ENCODE peak calls at places on chromosomes 4 and X, in five cellular contexts. H is BE2C, Q is psoas muscle, I is mesothelial cell of epicardium, V is HFFc6. R is an unnamed sample.

GRCh38 chrX:153469811-153470410 is 465 bp downstream of the HAUS7 start:
- DNase-seq in V (peak), I (no peak), H (peak), Q (peak), R (peak)

GRCh38 chrX:12771445-12772069 is 19.7 kb upstream of the PRPS2 start:
- DNase-seq in H (peak), Q (peak), V (peak), I (no peak), R (peak)

GRCh38 chr4:77155631-77156345 is 1.2 kb upstream of the CCNG2 start:
- DNase-seq in Q (no peak), I (no peak), V (no peak), H (no peak), R (no peak)

GRCh38 chr4:107561481-107561880 is 158.6 kb downstream of the PAPSS1 start:
- DNase-seq in H (no peak), I (no peak), Q (no peak), V (no peak), R (no peak)

GRCh38 chr4:94304365-94304971 is 38.2 kb downstream of the HPGDS start:
- DNase-seq in V (no peak), Q (no peak), I (no peak), H (peak), R (no peak)

GRCh38 chrX:11214346-11215190 is 78.6 kb upstream of the AMELX start:
- DNase-seq in H (no peak), Q (peak), I (no peak), V (no peak), R (no peak)

GRCh38 chr4:81040175-81040659 is 9.7 kb downstream of the BMP3 start:
- DNase-seq in H (no peak), V (peak), Q (no peak), I (no peak), R (no peak)

GRCh38 chr4:56613101-56613862 is 67.8 kb downstream of the HOPX start:
- DNase-seq in H (no peak), I (no peak), V (peak), Q (no peak), R (no peak)

GRCh38 chr4:127249767-127250108 is 383.0 kb upstream of the INTU start:
- DNase-seq in I (no peak), H (no peak), V (no peak), Q (no peak), R (no peak)

GRCh38 chr4:105291920-105292319 is 145.2 kb downstream of the TET2 start:
- DNase-seq in V (no peak), Q (no peak), H (no peak), I (no peak), R (no peak)

GRCh38 chr4:37928421-37928820 is 31.8 kb upstream of the PTTG2 start:
- DNase-seq in Q (no peak), H (no peak), V (no peak), I (no peak), R (no peak)

GRCh38 chr4:155972098-155972497 is 18.4 kb upstream of the CTSO start:
- DNase-seq in V (peak), I (no peak), Q (no peak), H (no peak), R (no peak)
- TF ChIP-seq CTCF in V (peak), I (no peak), Q (peak), H (peak), R (no peak)

GRCh38 chrX:97026406-97026805 is 142.7 kb downstream of the RPA4 start:
- DNase-seq in Q (no peak), I (no peak), H (no peak), V (peak), R (no peak)
- TF ChIP-seq CTCF in Q (no peak), I (no peak), H (peak), V (peak), R (no peak)

GRCh38 chr4:173258866-173259265 is 75.3 kb downstream of the HMGB2 start:
- DNase-seq in V (no peak), H (peak), I (no peak), Q (no peak), R (no peak)

GRCh38 chr4:173257732-173258717 is 76.1 kb downstream of the HMGB2 start:
- DNase-seq in V (peak), H (peak), Q (peak), I (no peak), R (peak)

GRCh38 chr4:173259310-173259709 is 74.8 kb downstream of the HMGB2 start:
- DNase-seq in V (no peak), H (no peak), Q (no peak), I (no peak), R (no peak)

GRCh38 chr4:173262363-173262762 is 71.8 kb downstream of the HMGB2 start:
- DNase-seq in V (no peak), I (no peak), Q (no peak), H (no peak), R (no peak)

GRCh38 chr4:173261052-173261451 is 73.1 kb downstream of the HMGB2 start:
- DNase-seq in Q (no peak), H (no peak), V (no peak), I (no peak), R (no peak)
- TF ChIP-seq CTCF in Q (no peak), H (no peak), V (no peak), I (no peak), R (no peak)

GRCh38 chr4:152779513-152780266 is at the start of the genes ARFIP1 and TIGD4:
- DNase-seq in I (peak), H (peak), V (peak), Q (peak), R (peak)

GRCh38 chr4:152778656-152779512 is 646 bp downstream of the TIGD4 start:
- DNase-seq in H (peak), I (peak), Q (no peak), V (no peak), R (peak)

GRCh38 chr4:152785639-152786517 is 6.1 kb downstream of the ARFIP1 start:
- DNase-seq in V (no peak), I (no peak), H (no peak), Q (no peak), R (no peak)

GRCh38 chr4:152780267-152780811 is 585 bp downstream of the ARFIP1 start:
- DNase-seq in I (no peak), Q (no peak), V (peak), H (peak), R (peak)

GRCh38 chr4:152784490-152785195 is 4.9 kb downstream of the ARFIP1 start:
- DNase-seq in I (no peak), V (peak), H (peak), Q (no peak), R (no peak)
- TF ChIP-seq CTCF in I (no peak), V (peak), H (peak), Q (no peak), R (no peak)

DNA sequence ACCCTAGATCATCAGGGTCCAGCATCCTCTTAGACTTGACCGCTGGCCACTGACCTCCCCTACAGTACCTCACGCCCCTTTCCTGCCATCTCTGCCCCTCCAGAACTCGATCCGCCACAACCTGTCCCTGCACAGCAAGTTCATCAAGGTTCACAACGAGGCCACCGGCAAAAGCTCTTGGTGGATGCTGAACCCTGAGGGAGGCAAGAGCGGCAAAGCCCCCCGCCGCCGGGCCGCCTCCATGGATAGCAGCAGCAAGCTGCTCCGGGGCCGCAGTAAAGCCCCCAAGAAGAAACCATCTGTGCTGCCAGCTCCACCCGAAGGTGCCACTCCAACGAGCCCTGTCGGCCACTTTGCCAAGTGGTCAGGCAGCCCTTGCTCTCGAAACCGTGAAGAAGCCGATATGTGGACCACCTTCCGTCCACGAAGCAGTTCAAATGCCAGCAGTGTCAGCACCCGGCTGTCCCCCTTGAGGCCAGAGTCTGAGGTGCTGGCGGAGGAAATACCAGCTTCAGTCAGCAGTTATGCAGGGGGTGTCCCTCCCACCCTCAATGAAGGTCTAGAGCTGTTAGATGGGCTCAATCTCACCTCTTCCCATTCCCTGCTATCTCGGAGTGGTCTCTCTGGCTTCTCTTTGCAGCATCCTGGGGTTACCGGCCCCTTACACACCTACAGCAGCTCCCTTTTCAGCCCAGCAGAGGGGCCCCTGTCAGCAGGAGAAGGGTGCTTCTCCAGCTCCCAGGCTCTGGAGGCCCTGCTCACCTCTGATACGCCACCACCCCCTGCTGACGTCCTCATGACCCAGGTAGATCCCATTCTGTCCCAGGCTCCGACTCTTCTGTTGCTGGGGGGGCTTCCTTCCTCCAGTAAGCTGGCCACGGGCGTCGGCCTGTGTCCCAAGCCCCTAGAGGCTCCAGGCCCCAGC is 5.2 kb downstream of the FOXO4 start:
- DNase-seq in Q (no peak), I (no peak), V (no peak), H (no peak), R (no peak)
- TF ChIP-seq CTCF in Q (no peak), I (no peak), V (no peak), H (peak), R (no peak)

DNA sequence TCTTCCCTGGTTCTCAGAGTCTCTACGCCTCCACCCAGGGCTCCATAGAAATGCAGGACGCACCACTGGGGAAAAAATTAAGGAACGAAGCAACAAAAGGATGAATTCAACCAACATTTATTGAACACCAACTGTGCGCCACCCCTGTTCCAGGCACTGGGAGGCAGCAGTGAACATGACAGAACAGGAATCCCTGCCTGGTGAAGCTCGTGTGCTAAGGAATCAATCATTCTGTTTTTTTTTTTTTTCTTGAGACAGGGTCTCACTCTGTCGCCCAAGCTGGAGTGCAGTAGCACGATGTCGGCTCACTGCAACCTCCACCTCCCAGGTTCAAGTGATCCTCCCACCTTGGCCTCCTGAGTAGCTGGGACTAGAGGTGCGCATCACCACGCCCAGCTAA is 1.9 kb upstream of the FTSJ1 start:
- DNase-seq in Q (no peak), I (no peak), H (peak), V (peak), R (no peak)
- TF ChIP-seq CTCF in Q (no peak), I (no peak), H (peak), V (peak), R (no peak)

DNA sequence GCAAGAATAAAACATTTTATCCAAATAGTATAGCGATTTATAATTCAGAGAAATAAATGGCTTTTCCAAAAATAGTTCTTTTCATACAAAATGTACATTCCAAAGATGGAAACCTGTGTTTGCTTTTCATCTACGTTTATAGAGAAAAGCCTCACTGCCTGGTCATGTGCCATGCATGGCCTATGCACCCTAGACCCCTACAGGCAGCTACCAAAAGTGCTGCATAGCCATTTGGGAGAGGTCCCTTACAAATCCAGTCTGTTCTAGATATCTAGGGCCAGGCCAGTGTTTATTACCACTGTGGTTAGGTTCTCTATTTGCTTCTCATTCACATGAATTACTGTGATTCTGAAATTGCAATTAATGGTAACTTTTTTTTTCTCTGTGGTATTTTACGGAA is 17.2 kb downstream of the HMGB2 start:
- DNase-seq in H (peak), I (no peak), Q (no peak), V (no peak), R (peak)
- TF ChIP-seq CTCF in H (peak), I (no peak), Q (peak), V (peak), R (peak)

R was measured in glutamatergic neuron.